ENCODE peak calls at places on chromosomes 3 and 15, in eight cellular contexts. S is HFF-Myc; D is CD8-positive, alpha-beta T cell; P is neural progenitor cell; H is cardiac muscle cell; V is heart left ventricle; O is AG09309; T is cardiac fibroblast. F is an unnamed sample.
A peak's percentile ranks its signal among the peaks of the same experiment; 100 is the strongest.

GRCh38 chr3:5271061-5271683 is 83.7 kb downstream of the EDEM1 start:
- DNase-seq in S (no peak), D (no peak), P (no peak), H (no peak), V (no peak), O (no peak), T (no peak), F (no peak)

GRCh38 chr3:183987014-183987600 is 30.6 kb downstream of the ABCC5 start:
- DNase-seq in S (no peak), D (no peak), P (no peak), H (no peak), V (no peak), O (no peak), T (no peak), F (no peak)

GRCh38 chr3:129657261-129658046 is 51.0 kb upstream of the PLXND1 start:
- DNase-seq in S (no peak), D (no peak), P (no peak), H (no peak), V (no peak), O (peak; percentile 10), T (peak; percentile 52), F (no peak)

GRCh38 chr3:68876112-68876713 is 56.1 kb downstream of the TAFA4 start:
- DNase-seq in S (peak; percentile 61), D (peak; percentile 30), P (peak; percentile 67), H (peak; percentile 68), V (no peak), O (peak; percentile 42), T (peak; percentile 82), F (peak; percentile 22)

GRCh38 chr3:52244061-52244628 is 1.4 kb upstream of the PPM1M start:
- DNase-seq in S (no peak), D (peak; percentile 18), P (no peak), H (no peak), V (no peak), O (no peak), T (peak; percentile 43), F (no peak)

GRCh38 chr3:172787746-172788145 is 37.2 kb downstream of the ECT2 start:
- DNase-seq in S (no peak), D (no peak), P (no peak), H (no peak), V (no peak), O (no peak), T (peak; percentile 14), F (no peak)

GRCh38 chr15:44299997-44300396 is 11.5 kb downstream of the GOLM2 start:
- DNase-seq in S (no peak), D (no peak), P (no peak), H (no peak), V (no peak), O (no peak), T (no peak), F (no peak)

GRCh38 chr3:77835916-77836315 is 796.0 kb downstream of the ROBO2 start:
- DNase-seq in S (no peak), D (no peak), P (no peak), H (no peak), V (no peak), O (peak; percentile 18), T (no peak), F (no peak)

GRCh38 chr3:66483006-66483928 is 17.6 kb downstream of the LRIG1 start:
- DNase-seq in S (no peak), D (no peak), P (peak; percentile 45), H (no peak), V (peak; percentile 82), O (no peak), T (peak; percentile 59), F (no peak)

GRCh38 chr15:91541286-91541685 is 312.2 kb upstream of the SLCO3A1 start:
- DNase-seq in S (no peak), D (no peak), P (no peak), H (no peak), V (no peak), O (no peak), T (no peak), F (no peak)

GRCh38 chr15:85750807-85751730 is 43.7 kb downstream of the KLHL25 start:
- DNase-seq in S (no peak), D (no peak), P (peak; percentile 84), H (no peak), V (no peak), O (no peak), T (no peak), F (no peak)

GRCh38 chr3:161920196-161920595 is 423.6 kb downstream of the OTOL1 start:
- DNase-seq in S (no peak), D (no peak), P (no peak), H (no peak), V (no peak), O (no peak), T (no peak), F (no peak)

GRCh38 chr3:180913582-180914404 is 1.3 kb downstream of the FXR1 start:
- DNase-seq in S (peak; percentile 7), D (no peak), P (peak; percentile 2), H (peak; percentile 19), V (no peak), O (no peak), T (peak; percentile 35), F (no peak)

GRCh38 chr3:25088284-25088683 is 339.8 kb upstream of the RARB start:
- DNase-seq in S (no peak), D (no peak), P (no peak), H (no peak), V (no peak), O (no peak), T (no peak), F (no peak)

GRCh38 chr3:148955544-148956346 is 35.6 kb upstream of the GYG1 start:
- DNase-seq in S (peak; percentile 66), D (no peak), P (peak; percentile 76), H (peak; percentile 81), V (no peak), O (peak; percentile 90), T (peak; percentile 96), F (peak; percentile 46)

GRCh38 chr3:191290311-191291025 is 38.7 kb upstream of the CCDC50 start:
- DNase-seq in S (no peak), D (no peak), P (no peak), H (no peak), V (no peak), O (no peak), T (peak; percentile 11), F (no peak)

GRCh38 chr3:135781026-135781815 is 184.3 kb upstream of the PPP2R3A start:
- DNase-seq in S (no peak), D (no peak), P (no peak), H (no peak), V (no peak), O (no peak), T (no peak), F (no peak)

GRCh38 chr3:19825175-19825574 is 108.8 kb downstream of the EFHB start:
- DNase-seq in S (no peak), D (no peak), P (no peak), H (no peak), V (no peak), O (no peak), T (no peak), F (no peak)

GRCh38 chr3:118478706-118479276 is 555.9 kb downstream of the IGSF11 start:
- DNase-seq in S (no peak), D (no peak), P (no peak), H (no peak), V (no peak), O (no peak), T (no peak), F (no peak)

DNA sequence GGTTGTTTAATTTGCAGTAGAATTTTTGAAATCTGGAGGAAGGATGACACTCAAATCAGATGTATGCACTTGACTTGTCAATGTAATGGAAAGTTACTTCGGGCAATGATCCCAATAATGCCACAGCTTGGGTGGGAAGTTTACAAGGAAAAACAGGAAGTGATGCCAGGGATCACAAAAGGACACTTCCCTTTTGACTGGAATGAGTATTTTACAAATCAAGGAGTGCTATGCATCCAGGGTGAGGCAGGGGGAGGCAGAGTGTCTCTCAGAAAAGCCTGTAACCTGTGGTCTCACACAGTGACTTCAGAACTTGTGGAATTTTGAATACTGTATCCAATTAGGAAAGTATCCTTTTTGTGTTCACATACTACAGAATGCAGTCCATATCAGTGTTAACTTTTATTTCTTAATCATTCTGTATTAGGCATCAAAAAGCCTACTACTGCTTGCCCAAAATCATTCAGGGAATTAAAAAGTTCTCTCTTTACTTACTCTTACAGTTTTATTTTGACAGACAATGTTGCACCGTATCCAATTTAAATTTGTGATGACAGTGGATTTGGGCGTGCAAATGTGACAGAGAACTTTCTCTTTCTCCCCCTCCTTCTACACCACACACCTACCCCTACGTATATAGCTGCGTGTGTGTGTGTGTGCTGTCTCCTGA is 445.1 kb downstream of the MECOM start:
- DNase-seq in S (peak; percentile 44), D (no peak), P (peak; percentile 62), H (peak; percentile 62), V (no peak), O (peak; percentile 48), T (peak; percentile 92), F (peak; percentile 15)
- TF ChIP-seq CTCF in S (peak; percentile 62), D (no peak), P (peak; percentile 67), H (peak; percentile 94), V (peak; percentile 68), O (peak; percentile 91), T (peak; percentile 92), F (peak; percentile 70)

DNA sequence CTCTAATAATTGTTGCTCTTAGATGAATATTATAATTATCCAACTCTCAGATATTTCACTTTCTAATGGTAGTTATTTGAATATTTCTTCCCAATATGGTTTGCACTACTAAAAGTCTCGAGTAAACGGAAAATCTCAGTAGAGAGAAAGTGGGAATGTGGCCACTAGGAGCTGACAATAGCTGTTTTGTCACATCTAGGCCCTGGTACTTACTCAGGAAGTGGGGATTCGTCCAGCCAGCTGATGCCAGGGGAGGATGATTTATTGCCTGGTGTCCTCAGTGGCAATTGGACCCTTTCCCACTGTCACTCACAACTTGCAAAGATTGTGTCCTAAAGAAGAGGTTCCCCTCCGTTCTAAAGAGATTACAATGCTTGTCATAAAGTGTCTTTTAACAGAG is 320.9 kb downstream of the MECOM start:
- DNase-seq in S (no peak), D (no peak), P (peak; percentile 21), H (no peak), V (no peak), O (no peak), T (no peak), F (no peak)
- TF ChIP-seq CTCF in S (no peak), D (no peak), P (peak; percentile 16), H (no peak), V (no peak), O (no peak), T (no peak), F (no peak)

DNA sequence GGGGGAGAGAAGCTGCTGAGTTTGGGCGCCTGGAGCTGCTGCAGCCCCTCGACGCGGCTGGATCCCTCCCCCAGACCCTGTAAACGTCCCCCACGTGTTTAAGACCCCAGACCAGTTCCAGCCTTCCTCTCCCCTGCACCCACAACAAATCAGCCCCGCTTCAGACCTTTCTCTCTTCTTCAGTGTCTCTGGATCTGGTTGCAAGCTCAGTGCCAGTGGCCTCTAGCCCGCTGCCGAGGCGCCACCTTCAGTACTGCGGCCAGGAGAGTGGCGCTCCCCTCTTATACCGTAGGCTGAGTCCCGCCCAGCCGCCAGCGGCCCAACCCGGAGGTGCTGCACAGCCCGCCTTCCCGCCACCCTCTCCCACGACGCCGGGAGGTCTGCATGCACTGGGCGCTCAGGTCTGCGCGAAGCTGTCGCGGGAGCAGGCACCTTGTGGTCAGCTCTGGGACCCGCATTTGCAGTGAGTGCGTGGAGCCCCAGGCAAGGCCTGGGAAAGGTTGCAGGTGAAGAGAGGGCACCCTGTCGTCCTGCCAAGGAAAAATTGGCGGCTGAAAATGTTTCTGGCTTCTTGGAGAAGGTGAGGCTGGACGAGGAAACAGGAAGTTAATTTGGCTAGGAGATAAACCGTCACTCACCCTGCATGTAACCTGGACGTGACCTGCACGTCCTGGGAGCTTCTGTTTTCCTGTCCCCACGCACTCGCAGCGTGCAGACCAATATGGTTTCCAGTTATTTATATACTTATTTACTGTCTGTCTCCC is at the start of gene C2CD4B:
- DNase-seq in S (no peak), D (no peak), P (peak; percentile 71), H (peak; percentile 36), V (peak; percentile 86), O (no peak), T (peak; percentile 62), F (peak; percentile 30)
- TF ChIP-seq CTCF in S (no peak), D (no peak), P (peak; percentile 20), H (no peak), V (no peak), O (no peak), T (no peak), F (peak; percentile 12)

GRCh38 chr3:150049317-150049716 is 78.6 kb upstream of the PFN2 start:
- DNase-seq in S (no peak), D (no peak), P (no peak), H (no peak), V (no peak), O (no peak), T (no peak), F (no peak)
- TF ChIP-seq CTCF in S (no peak), D (no peak), P (no peak), H (no peak), V (no peak), O (no peak), T (no peak), F (no peak)

F was measured in neural crest cell.